ENCODE peak calls at places on chromosomes 2 and 18, in six cellular contexts. C, O, G, B, S and J are unnamed samples.

GRCh38 chr2:162011718-162012564 is 62.1 kb downstream of the DPP4 start:
- DNase-seq in C (no peak), O (no peak), G (no peak), B (no peak), S (no peak), J (no peak)

GRCh38 chr18:36127866-36128845 is 984 bp downstream of the SLC39A6 start:
- DNase-seq in C (peak; percentile 41), O (peak; percentile 30), G (peak; percentile 45), B (peak; percentile 81), S (peak; percentile 42), J (peak; percentile 34)

GRCh38 chr2:215003001-215003400 is 135.4 kb downstream of the ABCA12 start:
- DNase-seq in C (peak; percentile 8), O (peak; percentile 27), G (peak; percentile 12), B (no peak), S (no peak), J (peak; percentile 19)

GRCh38 chr2:57177176-57177575 is 869.4 kb upstream of the VRK2 start:
- DNase-seq in C (no peak), O (peak; percentile 30), G (peak; percentile 59), B (no peak), S (no peak), J (no peak)

GRCh38 chr2:64866797-64867196 is 122.4 kb upstream of the SLC1A4 start:
- DNase-seq in C (peak; percentile 96), O (peak; percentile 92), G (peak; percentile 99), B (no peak), S (no peak), J (no peak)

GRCh38 chr2:238784671-238785527 is 63.0 kb upstream of the TWIST2 start:
- DNase-seq in C (peak; percentile 63), O (peak; percentile 75), G (peak; percentile 83), B (no peak), S (peak; percentile 83), J (peak; percentile 80)

GRCh38 chr2:172552547-172553291 is 3.2 kb upstream of the PDK1 start:
- DNase-seq in C (peak; percentile 83), O (peak; percentile 86), G (peak; percentile 96), B (no peak), S (no peak), J (no peak)

GRCh38 chr2:97723156-97724072 is 10.0 kb downstream of the ZAP70 start:
- DNase-seq in C (no peak), O (no peak), G (no peak), B (peak; percentile 66), S (no peak), J (no peak)

GRCh38 chr2:131154071-131154531 is 49.0 kb downstream of the PLEKHB2 start:
- DNase-seq in C (peak; percentile 52), O (peak; percentile 63), G (peak; percentile 77), B (peak; percentile 90), S (peak; percentile 71), J (peak; percentile 80)

GRCh38 chr2:620456-621302 is 56.5 kb downstream of the TMEM18 start:
- DNase-seq in C (no peak), O (no peak), G (no peak), B (no peak), S (no peak), J (no peak)

GRCh38 chr18:29154758-29155725 is 978.1 kb upstream of the CDH2 start:
- DNase-seq in C (peak; percentile 88), O (peak; percentile 96), G (peak; percentile 76), B (no peak), S (no peak), J (no peak)

GRCh38 chr2:174053285-174053684 is 88.1 kb upstream of the SP3 start:
- DNase-seq in C (no peak), O (no peak), G (no peak), B (no peak), S (no peak), J (no peak)

GRCh38 chr2:239029958-239030357 is 182.1 kb downstream of the TWIST2 start:
- DNase-seq in C (no peak), O (no peak), G (no peak), B (peak; percentile 46), S (no peak), J (no peak)

GRCh38 chr2:21194147-21194546 is 70.4 kb downstream of the TDRD15 start:
- DNase-seq in C (no peak), O (no peak), G (no peak), B (no peak), S (no peak), J (no peak)

GRCh38 chr2:61006486-61007105 is 10.9 kb upstream of the PEX13 start:
- DNase-seq in C (no peak), O (no peak), G (no peak), B (no peak), S (no peak), J (no peak)

GRCh38 chr2:186533717-186534116 is 47.7 kb downstream of the ZC3H15 start:
- DNase-seq in C (peak; percentile 14), O (peak; percentile 76), G (no peak), B (no peak), S (no peak), J (no peak)

GRCh38 chr2:1738646-1739302 is 5.5 kb downstream of the PXDN start:
- DNase-seq in C (no peak), O (no peak), G (no peak), B (no peak), S (no peak), J (no peak)

GRCh38 chr2:53312721-53313120 is 454.9 kb upstream of the CHAC2 start:
- DNase-seq in C (no peak), O (peak; percentile 5), G (no peak), B (no peak), S (no peak), J (no peak)

GRCh38 chr2:42879913-42880737 is 87.7 kb upstream of the HAAO start:
- DNase-seq in C (no peak), O (peak; percentile 52), G (peak; percentile 48), B (peak; percentile 80), S (peak; percentile 34), J (no peak)

GRCh38 chr2:115303-115702 is 69.0 kb upstream of the FAM110C start:
- DNase-seq in C (no peak), O (no peak), G (no peak), B (no peak), S (no peak), J (no peak)

GRCh38 chr2:4024561-4024960 is 321.2 kb downstream of the DCDC2C start:
- DNase-seq in C (no peak), O (no peak), G (no peak), B (no peak), S (no peak), J (no peak)

GRCh38 chr2:48693645-48694044 is 61.9 kb downstream of the LHCGR start:
- DNase-seq in C (peak; percentile 18), O (peak; percentile 18), G (peak; percentile 50), B (no peak), S (no peak), J (no peak)

GRCh38 chr2:168722592-168722991 is 79.8 kb upstream of the NOSTRIN start:
- DNase-seq in C (no peak), O (peak; percentile 45), G (peak; percentile 54), B (no peak), S (no peak), J (no peak)

GRCh38 chr2:101105654-101106053 is 45.5 kb downstream of the TBC1D8 start:
- DNase-seq in C (no peak), O (no peak), G (no peak), B (no peak), S (no peak), J (no peak)

GRCh38 chr18:76823166-76823539 is 796 bp downstream of the ZNF236 start:
- DNase-seq in C (no peak), O (no peak), G (no peak), B (peak; percentile 91), S (no peak), J (no peak)

GRCh38 chr18:76824136-76824676 is 1.8 kb downstream of the ZNF236 start:
- DNase-seq in C (no peak), O (no peak), G (no peak), B (no peak), S (no peak), J (no peak)

GRCh38 chr18:76822510-76823165 is at the start of gene ZNF236:
- DNase-seq in C (peak; percentile 77), O (peak; percentile 77), G (peak; percentile 86), B (peak; percentile 94), S (peak; percentile 74), J (peak; percentile 85)

GRCh38 chr18:76824754-76825153 is 2.4 kb downstream of the ZNF236 start:
- DNase-seq in C (no peak), O (no peak), G (no peak), B (no peak), S (no peak), J (no peak)

GRCh38 chr18:76823574-76823973 is 1.2 kb downstream of the ZNF236 start:
- DNase-seq in C (peak; percentile 23), O (no peak), G (no peak), B (peak; percentile 87), S (peak; percentile 58), J (peak; percentile 69)
- TF ChIP-seq CTCF in C (peak; percentile 55), O (no peak), G (peak; percentile 39), B (no peak), S (no peak), J (no peak)

DNA sequence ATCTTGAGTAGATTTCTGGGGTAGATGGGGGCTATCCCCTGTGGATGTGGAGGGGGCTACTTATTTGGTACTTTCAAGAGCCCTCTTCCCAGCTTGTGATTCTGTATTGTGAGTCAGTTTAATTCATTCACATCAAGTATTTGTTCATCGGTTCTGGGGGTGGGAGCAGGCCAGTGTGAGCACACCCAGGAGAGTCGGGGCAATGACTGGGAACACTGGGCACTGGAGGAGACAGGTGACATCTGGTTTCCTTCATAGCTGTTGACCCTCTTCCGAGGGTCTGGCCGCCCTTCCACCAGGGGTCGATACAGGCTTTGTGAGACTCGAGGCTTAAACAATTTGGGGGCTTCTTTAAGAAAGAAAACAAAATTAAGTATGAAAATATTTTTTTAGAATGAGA is 2.5 kb upstream of the TOGARAM2 start:
- DNase-seq in C (no peak), O (no peak), G (no peak), B (no peak), S (no peak), J (no peak)
- TF ChIP-seq CTCF in C (no peak), O (no peak), G (peak; percentile 14), B (no peak), S (no peak), J (no peak)

GRCh38 chr18:35127201-35127600 is 86.0 kb downstream of the MAPRE2 start:
- DNase-seq in C (no peak), O (peak; percentile 30), G (peak; percentile 61), B (no peak), S (no peak), J (peak; percentile 36)
- TF ChIP-seq CTCF in C (peak; percentile 36), O (peak; percentile 38), G (peak; percentile 73), B (no peak), S (no peak), J (no peak)

GRCh38 chr2:10139536-10139935 is 17.0 kb downstream of the RRM2 start:
- DNase-seq in C (no peak), O (no peak), G (no peak), B (peak; percentile 9), S (no peak), J (no peak)

GRCh38 chr2:10141736-10142639 is 19.4 kb downstream of the RRM2 start:
- DNase-seq in C (no peak), O (peak; percentile 14), G (peak; percentile 30), B (peak; percentile 81), S (no peak), J (peak; percentile 57)

GRCh38 chr2:10144771-10145518 is 22.4 kb downstream of the RRM2 start:
- DNase-seq in C (no peak), O (no peak), G (no peak), B (peak; percentile 34), S (no peak), J (no peak)

GRCh38 chr2:10140841-10141610 is 18.5 kb downstream of the RRM2 start:
- DNase-seq in C (no peak), O (no peak), G (no peak), B (peak; percentile 41), S (no peak), J (no peak)

DNA sequence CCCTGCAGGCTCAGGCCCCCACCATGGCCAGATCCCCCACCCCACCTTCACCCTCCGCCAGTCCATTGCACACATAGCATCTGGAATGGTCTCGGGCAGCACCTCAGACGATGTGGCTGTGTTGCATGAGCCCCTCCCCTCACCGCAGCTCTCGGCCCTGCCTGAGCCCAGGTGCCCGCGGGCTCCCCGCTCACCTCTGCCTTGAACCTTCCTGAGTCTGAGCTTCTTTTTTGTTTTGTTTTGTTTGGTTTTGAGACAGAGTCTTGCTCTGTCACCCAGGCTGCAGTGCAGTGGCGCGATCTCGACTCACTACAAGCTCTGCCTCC is 20.1 kb downstream of the RRM2 start:
- DNase-seq in C (no peak), O (no peak), G (no peak), B (no peak), S (no peak), J (no peak)
- TF ChIP-seq CTCF in C (no peak), O (no peak), G (no peak), B (no peak), S (peak; percentile 5), J (peak; percentile 21)